ENCODE peak calls at places on chromosomes 13 and 19, in ten cellular contexts. B is neuronal stem cell; R is transverse colon; U is tibial artery; J is effector memory CD4-positive, alpha-beta T cell; H is dorsolateral prefrontal cortex; I is pancreas; D is GM23248; P is brain microvascular endothelial cell; W is SK-N-SH. K is an unnamed sample.
A peak's percentile ranks its signal among the peaks of the same experiment; 100 is the strongest.

GRCh38 chr19:38617764-38618589 is at the start of gene MAP4K1:
- DNase-seq in B (no peak), D (no peak), U (no peak), J (peak; percentile 44), W (no peak), P (no peak), I (peak; percentile 32), R (peak; percentile 78), H (no peak), K (no peak)

GRCh38 chr13:114315074-114315785 is 927 bp downstream of the CHAMP1 start:
- DNase-seq in W (no peak), R (no peak), D (no peak), B (no peak), P (no peak), I (no peak), H (no peak), J (no peak), U (no peak), K (no peak)

GRCh38 chr13:39910833-39911232 is 255.4 kb downstream of the COG6 start:
- DNase-seq in B (no peak), W (no peak), D (no peak), U (no peak), J (no peak), I (no peak), P (no peak), R (no peak), H (no peak), K (no peak)

GRCh38 chr13:36549771-36550170 is 117.5 kb downstream of the CCNA1 start:
- DNase-seq in D (no peak), H (no peak), U (no peak), I (no peak), J (no peak), P (no peak), W (peak; percentile 1), R (no peak), B (peak; percentile 15), K (no peak)

GRCh38 chr13:99265823-99266426 is 7.7 kb upstream of the GPR18 start:
- DNase-seq in H (no peak), P (peak; percentile 28), R (no peak), B (no peak), I (no peak), D (peak; percentile 72), W (peak; percentile 44), J (no peak), U (no peak), K (peak; percentile 53)

GRCh38 chr13:98658131-98658530 is 81.2 kb upstream of the STK24 start:
- DNase-seq in H (no peak), W (no peak), I (no peak), J (no peak), R (peak; percentile 49), B (no peak), U (no peak), D (peak; percentile 81), P (no peak), K (no peak)

GRCh38 chr19:42487025-42487797 is 41.1 kb downstream of the CEACAM1 start:
- DNase-seq in R (no peak), W (no peak), J (no peak), U (no peak), D (peak; percentile 4), B (no peak), I (no peak), P (no peak), H (no peak), K (no peak)

GRCh38 chr13:83286737-83287136 is 595.5 kb downstream of the SLITRK1 start:
- DNase-seq in U (no peak), H (no peak), J (no peak), P (no peak), D (peak; percentile 52), B (no peak), I (no peak), W (no peak), R (no peak), K (peak; percentile 1)

GRCh38 chr13:37014609-37015008 is 14.0 kb downstream of the EXOSC8 start:
- DNase-seq in D (peak; percentile 17), J (no peak), U (no peak), R (no peak), P (no peak), B (no peak), H (no peak), I (no peak), W (no peak), K (no peak)

GRCh38 chr19:29672933-29673336 is 7.7 kb downstream of the PLEKHF1 start:
- DNase-seq in R (peak; percentile 63), D (no peak), H (no peak), J (peak; percentile 89), U (peak; percentile 58), I (no peak), W (no peak), B (no peak), P (no peak), K (no peak)

GRCh38 chr13:29758591-29759114 is 91.8 kb downstream of the UBL3 start:
- DNase-seq in B (no peak), R (peak; percentile 70), J (peak; percentile 55), H (no peak), W (no peak), D (no peak), I (no peak), P (peak; percentile 18), U (no peak), K (no peak)

GRCh38 chr13:98410591-98410990 is 166.3 kb downstream of the STK24 start:
- DNase-seq in W (no peak), D (no peak), B (no peak), R (no peak), H (no peak), J (no peak), U (no peak), I (no peak), P (no peak), K (no peak)

GRCh38 chr13:109868583-109869311 is 82.4 kb upstream of the IRS2 start:
- DNase-seq in J (no peak), P (no peak), W (no peak), D (peak; percentile 21), U (no peak), H (no peak), I (no peak), B (no peak), R (no peak), K (peak; percentile 39)

GRCh38 chr13:100627142-100627541 is 38.6 kb upstream of the GGACT start:
- DNase-seq in W (no peak), I (no peak), D (no peak), J (no peak), B (no peak), R (no peak), P (no peak), U (no peak), H (no peak), K (no peak)

DNA sequence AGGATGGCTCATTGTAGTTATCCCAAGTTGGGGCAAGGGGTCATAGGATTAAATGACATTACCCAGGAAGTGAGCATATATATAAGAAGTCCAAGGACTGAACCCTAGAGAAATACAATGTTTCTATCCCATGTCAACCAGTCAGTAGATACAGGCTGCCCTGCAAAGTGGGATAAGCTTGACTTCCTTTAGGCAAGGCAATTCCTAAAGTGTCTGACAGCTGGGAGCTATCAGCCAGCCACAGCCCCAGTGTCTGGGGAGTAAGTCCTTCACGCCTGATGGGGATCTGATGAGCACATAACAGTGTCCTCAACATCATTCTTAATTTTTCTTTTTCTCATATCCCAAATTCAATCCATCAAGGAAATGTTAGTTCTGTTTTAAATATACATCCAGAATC is 54.1 kb downstream of the DNAJC15 start:
- DNase-seq in H (no peak), P (no peak), R (no peak), J (no peak), D (no peak), U (no peak), W (no peak), I (no peak), B (no peak), K (no peak)
- H3K27ac ChIP-seq in H (no peak overlapping the region), P (no peak overlapping the region), R (no peak overlapping the region), J (no peak overlapping the region), D (no peak overlapping the region), U (no peak overlapping the region), W (no peak overlapping the region), I (no peak overlapping the region), B (peak overlapping the region; percentile 40), K (no peak overlapping the region)

GRCh38 chr19:41323023-41323422 is 13.1 kb downstream of the CCDC97 start:
- DNase-seq in U (no peak), R (no peak), H (no peak), W (no peak), I (no peak), J (no peak), D (peak; percentile 58), B (no peak), P (peak; percentile 72), K (no peak)
- H3K27ac ChIP-seq in U (peak overlapping the region; percentile 89), R (peak overlapping the region; percentile 81), H (no peak overlapping the region), W (peak overlapping the region; percentile 75), I (no peak overlapping the region), J (peak overlapping the region; percentile 5), D (peak overlapping the region; percentile 100), B (no peak overlapping the region), P (peak overlapping the region; percentile 98), K (peak overlapping the region; percentile 97)

DNA sequence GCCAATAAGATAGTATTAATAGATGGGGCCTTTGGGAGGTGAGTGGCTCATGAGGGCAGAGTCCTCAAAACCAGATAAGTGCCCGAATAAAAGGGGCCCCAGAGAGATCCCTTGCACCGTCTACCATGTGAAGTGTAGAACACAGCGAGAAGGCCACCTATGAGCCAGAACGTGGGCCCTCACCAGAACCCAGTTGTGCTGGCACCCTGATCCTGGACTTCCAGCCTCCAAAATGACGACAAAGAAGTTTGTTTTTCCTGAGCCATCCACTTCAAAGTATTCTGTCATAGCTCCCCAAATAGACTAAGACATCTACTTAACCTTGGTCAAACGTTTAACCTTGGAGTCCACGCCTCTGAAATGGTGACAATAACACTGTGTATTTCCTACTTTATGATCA is 158.1 kb downstream of the EFNB2 start:
- DNase-seq in B (no peak), U (no peak), R (no peak), J (no peak), H (no peak), W (no peak), P (no peak), D (no peak), I (no peak), K (no peak)
- H3K27ac ChIP-seq in B (no peak overlapping the region), U (no peak overlapping the region), R (no peak overlapping the region), J (no peak overlapping the region), H (no peak overlapping the region), W (no peak overlapping the region), P (peak overlapping the region; percentile 98), D (no peak overlapping the region), I (no peak overlapping the region), K (no peak overlapping the region)

GRCh38 chr13:44815507-44816074 is 173.7 kb downstream of the NUFIP1 start:
- DNase-seq in U (no peak), I (peak; percentile 10), P (peak; percentile 96), H (no peak), R (no peak), J (no peak), D (peak; percentile 95), W (no peak), B (peak; percentile 43), K (peak; percentile 94)

GRCh38 chr13:44814144-44814543 is 175.1 kb downstream of the NUFIP1 start:
- DNase-seq in B (no peak), U (no peak), P (no peak), D (no peak), I (no peak), R (no peak), J (no peak), H (no peak), W (no peak), K (no peak)

GRCh38 chr13:44812818-44813217 is 176.5 kb downstream of the NUFIP1 start:
- DNase-seq in W (no peak), J (no peak), B (no peak), U (no peak), R (no peak), I (no peak), D (peak; percentile 11), P (no peak), H (no peak), K (no peak)

GRCh38 chr13:44816701-44817684 is 172.3 kb downstream of the NUFIP1 start:
- DNase-seq in I (no peak), R (no peak), B (no peak), U (no peak), J (no peak), W (no peak), D (peak; percentile 71), P (peak; percentile 20), H (no peak), K (peak; percentile 40)

GRCh38 chr13:44814836-44815235 is 174.4 kb downstream of the NUFIP1 start:
- DNase-seq in U (no peak), I (no peak), R (no peak), H (no peak), W (no peak), P (no peak), J (no peak), B (no peak), D (peak; percentile 2), K (no peak)
- H3K27ac ChIP-seq in U (no peak overlapping the region), I (no peak overlapping the region), R (no peak overlapping the region), H (no peak overlapping the region), W (peak overlapping the region; percentile 67), P (no peak overlapping the region), J (no peak overlapping the region), B (no peak overlapping the region), D (peak overlapping the region; percentile 51), K (no peak overlapping the region)

K was measured in RWPE1.